ENCODE peak calls at places on chromosomes 2 and 18, in eight cellular contexts. H, A, M, G, Y, S, Z and N are unnamed samples. For H3K4me1, the result is how much of the 10 kb centered on the place peaks cover.

GRCh38 chr2:37080231-37080630 is 3.9 kb downstream of the HEATR5B start:
- DNase-seq in H (no peak), A (no peak), M (no peak), G (no peak), Y (no peak), S (peak), Z (no peak), N (peak)

GRCh38 chr2:121803503-121803902 is 48.1 kb downstream of the TSN start:
- DNase-seq in H (no peak), A (peak), M (peak), G (no peak), Y (no peak), S (no peak), Z (no peak), N (no peak)

GRCh38 chr18:7094432-7094831 is 23.2 kb downstream of the LAMA1 start:
- DNase-seq in H (no peak), A (no peak), M (no peak), G (no peak), Y (no peak), S (no peak), Z (no peak), N (no peak)

GRCh38 chr2:191710411-191710900 is 32.5 kb downstream of the NABP1 start:
- DNase-seq in H (no peak), A (no peak), M (no peak), G (no peak), Y (no peak), S (no peak), Z (no peak), N (peak)

GRCh38 chr2:108195133-108195439 is 44.7 kb upstream of the SULT1C3 start:
- DNase-seq in H (no peak), A (no peak), M (no peak), G (no peak), Y (no peak), S (no peak), Z (no peak), N (no peak)

GRCh38 chr2:69830045-69830905 is 815 bp downstream of the GMCL1 start:
- DNase-seq in H (peak), A (peak), M (peak), G (peak), Y (no peak), S (peak), Z (peak), N (peak)

GRCh38 chr2:66587216-66587615 is 152.3 kb downstream of the MEIS1 start:
- DNase-seq in H (no peak), A (peak), M (peak), G (peak), Y (no peak), S (no peak), Z (peak), N (peak)

GRCh38 chr2:172783091-172783898 is 47.6 kb downstream of the RAPGEF4 start:
- DNase-seq in H (no peak), A (no peak), M (peak), G (peak), Y (peak), S (peak), Z (peak), N (peak)

GRCh38 chr2:56615750-56616149 is 432.0 kb downstream of the CCDC85A start:
- DNase-seq in H (no peak), A (no peak), M (no peak), G (no peak), Y (no peak), S (no peak), Z (no peak), N (no peak)

GRCh38 chr2:36266536-36267121 is 88.9 kb upstream of the CRIM1 start:
- DNase-seq in H (no peak), A (no peak), M (peak), G (peak), Y (no peak), S (no peak), Z (no peak), N (no peak)

GRCh38 chr18:79855147-79855910 is 57.6 kb downstream of the KCNG2 start:
- DNase-seq in H (no peak), A (peak), M (no peak), G (no peak), Y (no peak), S (no peak), Z (no peak), N (no peak)

GRCh38 chr2:147989809-147990403 is 30.6 kb downstream of the ORC4 start:
- DNase-seq in H (peak), A (peak), M (peak), G (peak), Y (peak), S (peak), Z (peak), N (peak)

GRCh38 chr2:65901809-65902208 is 469.4 kb upstream of the SPRED2 start:
- DNase-seq in H (no peak), A (no peak), M (no peak), G (no peak), Y (no peak), S (no peak), Z (no peak), N (no peak)

GRCh38 chr18:41311571-41312240 is 643.3 kb upstream of the PIK3C3 start:
- DNase-seq in H (no peak), A (no peak), M (peak), G (no peak), Y (no peak), S (no peak), Z (no peak), N (no peak)

GRCh38 chr2:171837736-171838135 is 56.3 kb downstream of the SLC25A12 start:
- DNase-seq in H (no peak), A (no peak), M (no peak), G (no peak), Y (no peak), S (no peak), Z (no peak), N (peak)

GRCh38 chr2:137964859-137965459 is 686 bp downstream of the HNMT start:
- DNase-seq in H (no peak), A (no peak), M (no peak), G (no peak), Y (no peak), S (peak), Z (no peak), N (no peak)

DNA sequence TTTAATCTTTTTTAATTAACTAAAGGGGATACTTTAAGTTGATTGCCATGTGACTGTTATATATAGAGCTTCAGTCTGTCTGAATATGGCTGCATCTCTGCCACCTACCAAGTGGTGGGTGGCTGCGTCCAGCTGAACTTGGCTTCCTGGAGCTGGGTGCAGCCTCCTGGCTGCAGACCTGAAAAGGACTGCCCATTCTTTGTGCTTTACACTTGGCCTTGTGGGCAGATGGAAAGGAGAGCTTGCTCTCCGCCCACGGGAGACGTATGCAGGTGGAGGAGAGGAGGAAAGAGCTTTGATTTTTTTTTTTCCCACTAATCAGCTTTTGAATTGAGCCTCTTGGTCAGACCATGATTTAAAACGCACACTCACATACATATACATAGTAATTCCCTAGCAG is 34.7 kb downstream of the NCK2 start:
- DNase-seq in H (no peak), A (no peak), M (no peak), G (no peak), Y (no peak), S (no peak), Z (no peak), N (no peak)
- H3K4me1 ChIP-seq in H (under half), A (under half), M (under half), G (under half), Y (under half), S (under half), Z (under half), N (under half)

GRCh38 chr2:54365661-54366060 is 90.5 kb upstream of the SPTBN1 start:
- DNase-seq in H (no peak), A (no peak), M (no peak), G (no peak), Y (no peak), S (no peak), Z (no peak), N (no peak)

GRCh38 chr2:54360055-54360792 is 95.9 kb upstream of the SPTBN1 start:
- DNase-seq in H (no peak), A (no peak), M (no peak), G (no peak), Y (no peak), S (peak), Z (peak), N (peak)
- TF ChIP-seq EZH2phosphoT487 in H (no peak), A (no peak), M (no peak), G (no peak), Y (no peak), S (no peak), Z (no peak), N (no peak)

DNA sequence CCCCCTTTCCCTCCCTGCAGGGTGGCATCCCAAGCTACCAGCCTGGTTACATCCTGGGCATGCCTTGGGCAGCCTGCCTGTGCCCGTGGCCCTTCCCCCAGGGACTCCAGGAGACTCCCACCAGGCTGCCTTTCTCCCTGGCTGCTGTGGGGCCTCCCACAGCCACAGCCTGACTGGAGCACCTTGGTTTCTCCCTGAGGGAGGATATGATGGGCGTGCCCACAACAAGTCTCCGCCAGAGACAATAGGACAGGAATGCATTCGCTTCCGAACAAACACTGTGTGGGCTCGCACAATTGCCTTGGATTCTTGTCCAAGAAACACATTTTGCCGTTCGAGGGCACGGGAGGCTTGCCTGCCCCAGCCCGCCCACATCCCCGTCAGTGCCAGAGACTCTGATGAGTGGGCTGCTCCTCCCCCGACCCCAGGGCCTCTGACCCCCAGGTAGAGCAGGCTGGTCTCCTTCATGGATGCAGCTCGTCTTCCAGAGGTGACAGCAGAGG is 102.1 kb downstream of the SMAD7 start:
- DNase-seq in H (no peak), A (no peak), M (no peak), G (peak), Y (no peak), S (no peak), Z (no peak), N (no peak)
- H3K4me2 ChIP-seq in H (no peak), A (no peak), M (no peak), G (peak), Y (no peak), S (no peak), Z (no peak), N (no peak)

DNA sequence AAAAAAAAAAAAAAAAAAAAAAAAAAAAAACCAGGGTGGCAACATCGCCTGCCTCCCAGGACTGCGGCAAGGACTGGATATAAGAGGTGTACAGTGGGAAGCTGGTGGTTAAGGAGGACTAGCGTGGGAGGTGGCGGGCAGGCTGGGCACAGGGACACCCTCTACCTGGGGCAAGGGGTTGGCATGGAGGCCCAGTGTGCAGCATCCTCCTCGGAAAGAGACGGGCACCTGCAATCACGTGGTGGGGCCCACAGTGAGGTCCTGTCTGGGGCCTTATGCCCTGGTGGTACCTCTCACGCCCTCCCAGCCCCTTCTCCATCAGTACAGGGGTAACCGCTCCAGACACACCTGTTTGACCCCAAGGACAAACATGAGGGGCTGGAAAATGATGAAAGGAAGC is 27.9 kb downstream of the PXDN start:
- DNase-seq in H (no peak), A (no peak), M (no peak), G (no peak), Y (no peak), S (peak), Z (no peak), N (no peak)
- H3K4me1 ChIP-seq in H (under half), A (under half), M (under half), G (under half), Y (under half), S (under half), Z (under half), N (under half)

GRCh38 chr18:57918601-57919000 is 115.5 kb upstream of the ATP8B1 start:
- DNase-seq in H (no peak), A (no peak), M (no peak), G (no peak), Y (no peak), S (no peak), Z (no peak), N (no peak)

GRCh38 chr18:57916684-57917083 is 113.6 kb upstream of the ATP8B1 start:
- DNase-seq in H (no peak), A (no peak), M (no peak), G (no peak), Y (no peak), S (no peak), Z (no peak), N (no peak)

GRCh38 chr18:57915848-57916596 is 112.9 kb upstream of the ATP8B1 start:
- DNase-seq in H (no peak), A (peak), M (no peak), G (peak), Y (no peak), S (peak), Z (no peak), N (no peak)

GRCh38 chr18:57913686-57914085 is 110.6 kb upstream of the ATP8B1 start:
- DNase-seq in H (no peak), A (no peak), M (no peak), G (no peak), Y (no peak), S (no peak), Z (no peak), N (no peak)

GRCh38 chr18:57915241-57915640 is 112.1 kb upstream of the ATP8B1 start:
- DNase-seq in H (no peak), A (no peak), M (no peak), G (no peak), Y (no peak), S (no peak), Z (no peak), N (no peak)
- TF ChIP-seq EZH2phosphoT487 in H (no peak), A (no peak), M (no peak), G (no peak), Y (no peak), S (no peak), Z (no peak), N (no peak)

DNA sequence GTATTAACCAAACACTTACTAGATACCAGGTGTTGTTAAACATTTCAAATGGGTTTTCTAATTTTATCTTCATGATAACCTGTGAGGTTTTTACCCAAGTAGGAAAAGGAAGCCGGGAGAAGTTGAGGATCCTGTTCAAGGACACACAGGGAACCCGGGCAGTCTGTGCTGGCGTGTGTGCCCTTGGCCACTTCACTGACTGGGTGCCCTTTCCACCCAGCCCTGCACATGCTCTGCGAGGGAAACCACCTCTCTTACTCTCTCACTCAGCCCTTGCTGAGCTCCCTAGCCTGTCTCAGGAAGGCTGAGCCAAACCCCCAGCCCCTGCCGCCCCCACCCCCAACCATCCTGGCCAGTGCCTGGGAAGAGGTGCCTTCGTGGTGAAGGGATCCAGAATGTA is 51.8 kb downstream of the TEX44 start:
- DNase-seq in H (no peak), A (no peak), M (no peak), G (no peak), Y (no peak), S (no peak), Z (no peak), N (no peak)
- H3K4me2 ChIP-seq in H (no peak), A (no peak), M (no peak), G (no peak), Y (peak), S (no peak), Z (no peak), N (no peak)

DNA sequence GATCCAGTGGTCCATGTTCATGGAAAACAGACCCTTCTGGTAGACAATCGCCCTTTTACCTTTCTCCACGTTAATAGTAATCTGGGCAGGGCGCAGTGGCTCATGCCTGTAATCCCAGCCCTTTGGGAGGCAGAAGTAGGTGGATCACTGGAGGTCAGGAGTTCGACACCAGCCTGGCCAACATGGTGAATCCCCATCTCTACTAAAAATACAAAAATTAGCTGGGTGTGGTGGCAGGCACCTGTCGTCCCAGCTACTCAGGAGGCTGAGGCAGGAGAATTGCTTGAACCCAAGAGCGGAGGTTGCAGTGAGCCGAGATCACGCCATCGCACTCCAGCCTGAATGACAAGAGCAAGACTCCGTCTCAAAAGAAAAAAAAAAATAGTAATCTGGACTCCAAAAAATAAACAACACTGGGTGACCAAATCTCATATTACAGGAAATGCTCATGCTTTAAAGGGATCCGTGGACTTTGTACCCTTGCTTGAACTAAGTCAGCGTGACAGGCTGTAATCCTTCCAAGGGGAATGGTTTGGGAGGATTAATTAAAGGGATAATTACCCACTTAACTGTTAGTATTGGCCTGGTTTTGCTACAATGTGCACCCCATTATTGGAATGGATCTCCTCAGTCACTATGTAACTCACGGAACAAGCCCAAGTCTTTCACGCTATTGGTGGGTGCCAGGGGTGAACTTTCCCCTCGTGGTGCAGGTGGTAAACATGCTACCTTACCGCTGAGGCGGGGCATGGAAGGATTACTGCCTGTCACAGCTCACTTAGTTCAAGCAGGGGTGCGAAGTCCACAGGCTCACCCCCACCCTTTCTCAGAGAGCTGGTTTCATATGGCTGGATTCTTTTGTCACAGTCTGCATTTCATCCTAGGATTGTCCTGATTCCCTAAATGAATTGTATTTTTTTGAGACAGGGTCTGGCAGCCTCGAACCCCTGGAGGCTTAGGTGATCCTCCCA is 36.7 kb downstream of the PROC start:
- DNase-seq in H (no peak), A (no peak), M (no peak), G (peak), Y (no peak), S (no peak), Z (peak), N (no peak)
- H3K4me1 ChIP-seq in H (under half), A (under half), M (under half), G (under half), Y (under half), S (under half), Z (under half), N (under half)

GRCh38 chr2:98114643-98115355 is 27.8 kb downstream of the VWA3B start:
- DNase-seq in H (no peak), A (no peak), M (no peak), G (peak), Y (no peak), S (no peak), Z (no peak), N (no peak)
- TF ChIP-seq EZH2phosphoT487 in H (no peak), A (no peak), M (no peak), G (no peak), Y (no peak), S (no peak), Z (no peak), N (no peak)

GRCh38 chr2:133829686-133830085 is 261.4 kb upstream of the NCKAP5 start:
- DNase-seq in H (no peak), A (no peak), M (no peak), G (no peak), Y (no peak), S (no peak), Z (no peak), N (no peak)
- H3K4me2 ChIP-seq in H (no peak), A (no peak), M (no peak), G (no peak), Y (no peak), S (no peak), Z (no peak), N (no peak)